ENCODE peak calls at places on chromosomes 2 and 18, in four cellular contexts. Y, A, L and F are unnamed samples.

GRCh38 chr18:48836231-48836805 is 114.4 kb downstream of the SMAD7 start:
- DNase-seq in Y (no peak), L (no peak), A (no peak), F (no peak)

GRCh38 chr2:64463784-64464183 is 9.8 kb downstream of the LGALSL start:
- DNase-seq in A (peak), Y (no peak), L (no peak), F (no peak)

GRCh38 chr2:101113441-101114267 is 37.5 kb downstream of the TBC1D8 start:
- DNase-seq in A (peak), Y (no peak), L (no peak), F (peak)

GRCh38 chr18:59540819-59541218 is 156.4 kb downstream of the CCBE1 start:
- DNase-seq in Y (no peak), L (no peak), A (peak), F (no peak)

GRCh38 chr2:42094114-42094513 is 46.3 kb downstream of the PKDCC start:
- DNase-seq in Y (no peak), A (no peak), L (no peak), F (no peak)

GRCh38 chr2:27322301-27322765 is 564 bp downstream of the MPV17 start:
- DNase-seq in L (no peak), Y (no peak), A (no peak), F (no peak)

GRCh38 chr2:215791481-215791937 is 221.8 kb downstream of the MREG start:
- DNase-seq in L (no peak), A (no peak), Y (no peak), F (no peak)

GRCh38 chr2:233990261-233990798 is 60.2 kb upstream of the SPP2 start:
- DNase-seq in L (no peak), Y (no peak), A (no peak), F (no peak)

GRCh38 chr2:142873850-142874287 is 3.6 kb upstream of the KYNU start:
- DNase-seq in L (no peak), Y (no peak), A (peak), F (no peak)

GRCh38 chr2:10544252-10544651 is 96.1 kb upstream of the ODC1 start:
- DNase-seq in A (no peak), L (no peak), Y (no peak), F (no peak)

GRCh38 chr2:106882658-106883057 is 3.3 kb downstream of the ST6GAL2 start:
- DNase-seq in L (no peak), A (peak), Y (no peak), F (no peak)

GRCh38 chr2:144509548-144510205 is 10.2 kb downstream of the ZEB2 start:
- DNase-seq in L (no peak), A (no peak), Y (no peak), F (no peak)

GRCh38 chr18:41391616-41392610 is 563.1 kb upstream of the PIK3C3 start:
- DNase-seq in L (no peak), A (peak), Y (no peak), F (no peak)

GRCh38 chr2:236236559-236237450 is 27.4 kb downstream of the ASB18 start:
- DNase-seq in A (no peak), L (no peak), Y (no peak), F (no peak)

GRCh38 chr2:236240228-236240990 is 23.8 kb downstream of the ASB18 start:
- DNase-seq in L (no peak), A (no peak), Y (no peak), F (no peak)

GRCh38 chr2:236239276-236240065 is 24.7 kb downstream of the ASB18 start:
- DNase-seq in L (no peak), Y (no peak), A (no peak), F (no peak)

GRCh38 chr2:236237468-236238190 is 26.6 kb downstream of the ASB18 start:
- DNase-seq in Y (no peak), L (no peak), A (no peak), F (no peak)

GRCh38 chr2:236238756-236239155 is 25.4 kb downstream of the ASB18 start:
- DNase-seq in Y (no peak), L (no peak), A (no peak), F (no peak)
- TF ChIP-seq CTCF in Y (no peak), L (no peak), A (no peak), F (no peak)

DNA sequence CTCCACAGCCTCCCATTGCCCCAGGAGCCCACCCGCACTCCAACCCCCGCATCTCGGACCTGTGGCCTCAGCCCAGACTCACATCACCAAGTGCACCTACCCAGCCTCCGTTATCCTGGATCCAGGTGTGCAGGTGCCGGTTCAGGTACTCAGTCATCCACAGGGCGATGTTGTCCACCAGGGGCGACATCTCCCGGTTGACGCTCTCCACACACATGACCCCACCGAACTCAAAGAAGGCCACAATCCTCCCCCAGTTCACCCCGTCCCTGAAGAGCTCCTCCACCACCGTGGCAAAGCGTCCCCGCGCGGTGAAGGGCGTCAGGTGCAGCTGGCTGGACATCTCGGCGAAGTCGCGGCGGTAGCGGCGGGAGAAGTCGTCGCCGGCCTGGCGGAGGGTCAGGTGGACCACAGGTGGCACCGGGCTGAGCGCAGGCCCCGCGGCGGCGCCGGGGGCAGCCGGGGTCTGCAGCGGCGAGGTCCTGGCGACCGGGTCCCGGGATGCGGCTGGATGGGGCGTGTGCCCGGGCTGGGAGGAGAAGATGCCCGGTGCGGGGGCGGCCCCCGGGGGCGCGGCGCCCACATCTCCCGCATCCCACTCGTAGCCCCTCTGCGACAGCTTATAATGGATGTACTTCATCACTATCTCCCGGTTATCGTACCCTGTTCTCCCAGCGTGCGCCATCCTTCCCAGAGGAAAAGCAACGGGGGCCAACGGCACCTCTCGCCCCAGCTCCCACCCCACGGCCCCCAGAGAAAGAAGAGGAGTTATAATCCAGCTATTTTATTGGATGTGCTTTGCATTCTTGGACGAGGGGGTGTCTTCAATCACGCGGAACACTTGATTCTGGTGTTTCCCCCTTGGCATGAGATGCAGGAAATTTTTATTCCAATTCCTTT is 1.3 kb downstream of the BCL2 start:
- DNase-seq in A (no peak), Y (peak), L (peak), F (no peak)
- TF ChIP-seq CTCF in A (peak), Y (peak), L (peak), F (peak)

GRCh38 chr18:5284808-5285207 is 10.7 kb downstream of the ZBTB14 start:
- DNase-seq in A (peak), Y (no peak), L (no peak), F (no peak)
- TF ChIP-seq CTCF in A (no peak), Y (no peak), L (no peak), F (no peak)

GRCh38 chr2:187429989-187430388 is 18.1 kb downstream of the CALCRL start:
- DNase-seq in Y (no peak), L (no peak), A (peak), F (no peak)

GRCh38 chr2:187422277-187422676 is 25.8 kb downstream of the CALCRL start:
- DNase-seq in L (no peak), A (peak), Y (no peak), F (no peak)

GRCh38 chr2:187424156-187424555 is 23.9 kb downstream of the CALCRL start:
- DNase-seq in Y (no peak), A (peak), L (no peak), F (no peak)
- TF ChIP-seq CTCF in Y (no peak), A (no peak), L (no peak), F (no peak)

DNA sequence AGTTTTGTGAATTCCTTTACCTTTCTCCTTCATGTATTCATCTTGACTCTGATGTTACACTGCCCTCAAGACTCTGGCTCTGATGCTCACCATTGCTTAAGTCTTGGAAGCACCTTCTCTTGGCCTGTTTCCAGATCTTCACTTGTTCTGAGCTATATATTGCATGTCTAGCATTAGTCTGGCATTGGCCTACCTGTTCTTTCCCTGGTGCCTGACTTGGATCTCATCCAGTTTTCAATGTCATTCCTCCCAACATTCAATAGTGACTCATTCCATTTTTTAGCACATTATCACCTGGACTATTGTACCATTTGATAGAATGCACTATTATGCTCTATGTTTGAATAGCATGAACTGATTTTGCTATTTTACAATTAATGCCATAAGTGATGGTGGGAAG is 127.3 kb upstream of the NYAP2 start:
- DNase-seq in Y (no peak), A (no peak), L (no peak), F (no peak)
- TF ChIP-seq CTCF in Y (no peak), A (no peak), L (no peak), F (no peak)

DNA sequence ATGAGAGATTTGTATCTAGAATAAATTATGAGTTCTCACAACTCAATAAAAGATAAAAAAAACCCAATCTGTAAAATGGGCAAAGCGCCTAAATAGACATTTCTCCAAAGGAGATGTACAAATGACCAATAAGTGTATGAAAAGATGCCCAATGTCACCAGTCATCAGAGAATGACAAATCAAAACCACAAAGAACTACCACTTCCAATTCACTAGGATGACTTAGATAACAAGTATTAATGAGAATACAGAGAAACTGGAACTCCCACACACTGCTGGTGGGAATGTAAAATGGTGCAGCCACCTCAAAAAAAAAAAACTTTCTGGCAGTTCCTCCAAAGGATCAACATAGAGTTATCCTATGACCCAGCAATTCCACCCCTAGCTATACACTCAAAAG is 17.4 kb upstream of the COL6A3 start:
- DNase-seq in Y (no peak), L (no peak), A (peak), F (no peak)
- TF ChIP-seq CTCF in Y (no peak), L (no peak), A (no peak), F (no peak)

DNA sequence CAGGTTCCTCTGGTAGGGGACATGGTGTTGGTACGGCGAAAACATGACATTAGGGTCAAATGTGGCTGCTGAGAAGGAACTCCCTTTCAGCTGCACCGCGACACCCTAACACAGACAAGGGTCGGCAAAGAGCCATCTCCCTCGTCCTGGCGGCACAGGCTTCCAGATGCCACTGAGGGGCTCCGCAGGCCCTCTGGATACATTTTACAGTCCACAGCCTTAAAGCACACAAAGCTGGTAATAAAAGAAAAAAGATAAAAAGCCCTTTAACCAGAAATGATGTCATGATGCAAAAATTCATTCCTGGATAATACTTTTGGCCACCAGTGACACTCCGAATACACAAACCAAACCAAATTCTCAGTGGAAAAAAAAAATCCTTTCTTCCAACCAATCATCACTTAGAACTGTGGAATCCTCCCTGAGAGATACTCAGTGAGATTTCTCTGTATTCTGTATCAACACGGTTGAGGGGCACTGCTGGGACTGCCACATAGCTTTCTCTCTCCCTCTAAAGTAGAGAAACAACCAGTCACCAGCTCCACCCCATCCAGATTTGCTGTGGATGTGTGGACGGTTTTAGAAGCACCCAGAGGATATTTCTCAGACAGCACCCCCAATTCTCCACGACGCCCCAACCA is 174.8 kb downstream of the HDAC4 start:
- DNase-seq in A (peak), L (no peak), Y (no peak), F (peak)
- TF ChIP-seq CTCF in A (no peak), L (no peak), Y (no peak), F (no peak)

GRCh38 chr18:27404855-27405254 is 219.7 kb upstream of the CHST9 start:
- DNase-seq in A (no peak), Y (no peak), L (no peak), F (no peak)

GRCh38 chr18:27394687-27395086 is 209.6 kb upstream of the CHST9 start:
- DNase-seq in A (no peak), L (no peak), Y (no peak), F (no peak)

GRCh38 chr18:27400001-27400400 is 214.9 kb upstream of the CHST9 start:
- DNase-seq in A (no peak), L (no peak), Y (no peak), F (no peak)
- TF ChIP-seq CTCF in A (no peak), L (no peak), Y (no peak), F (no peak)